ENCODE peak calls at places on chromosomes 3 and 15, in four cellular contexts. Q is IMR-90, U is neuronal stem cell, R is mesenchymal stem cell. X is an unnamed sample.

GRCh38 chr15:56781666-56782065 is 48.4 kb upstream of the ZNF280D start:
- DNase-seq in R (no peak), Q (no peak), U (no peak), X (no peak)

GRCh38 chr3:161070252-161070930 is 34.8 kb downstream of the B3GALNT1 start:
- DNase-seq in Q (no peak), R (no peak), U (no peak), X (no peak)

GRCh38 chr15:55993111-55993803 is at the start of gene NEDD4:
- DNase-seq in U (peak), R (peak), Q (peak), X (peak)

GRCh38 chr3:73086071-73086494 is 24.6 kb downstream of the EBLN2 start:
- DNase-seq in Q (peak), R (peak), U (peak), X (no peak)

GRCh38 chr3:71219744-71220638 is 363.5 kb downstream of the FOXP1 start:
- DNase-seq in Q (no peak), R (no peak), U (no peak), X (no peak)

GRCh38 chr3:150061288-150062018 is 90.8 kb upstream of the PFN2 start:
- DNase-seq in U (no peak), R (no peak), Q (no peak), X (no peak)

GRCh38 chr3:175208316-175208715 is 349.2 kb downstream of the NAALADL2 start:
- DNase-seq in Q (peak), U (no peak), R (peak), X (no peak)

GRCh38 chr15:29089731-29090616 is 179.6 kb downstream of the NSMCE3 start:
- DNase-seq in Q (peak), R (peak), U (no peak), X (no peak)

GRCh38 chr15:89442671-89443307 is 53.6 kb downstream of the RHCG start:
- DNase-seq in R (peak), U (peak), Q (peak), X (peak)

GRCh38 chr3:135084404-135084803 is 289.3 kb downstream of the EPHB1 start:
- DNase-seq in R (no peak), Q (no peak), U (no peak), X (no peak)

GRCh38 chr3:193812791-193813505 is 219.9 kb downstream of the OPA1 start:
- DNase-seq in Q (no peak), R (no peak), U (no peak), X (no peak)

GRCh38 chr3:193816028-193816395 is 223.0 kb downstream of the OPA1 start:
- DNase-seq in Q (no peak), R (no peak), U (no peak), X (no peak)

GRCh38 chr3:193813506-193813850 is 220.5 kb downstream of the OPA1 start:
- DNase-seq in R (no peak), Q (no peak), U (no peak), X (peak)

GRCh38 chr3:193815246-193816027 is 222.4 kb downstream of the OPA1 start:
- DNase-seq in U (no peak), Q (no peak), R (no peak), X (no peak)

DNA sequence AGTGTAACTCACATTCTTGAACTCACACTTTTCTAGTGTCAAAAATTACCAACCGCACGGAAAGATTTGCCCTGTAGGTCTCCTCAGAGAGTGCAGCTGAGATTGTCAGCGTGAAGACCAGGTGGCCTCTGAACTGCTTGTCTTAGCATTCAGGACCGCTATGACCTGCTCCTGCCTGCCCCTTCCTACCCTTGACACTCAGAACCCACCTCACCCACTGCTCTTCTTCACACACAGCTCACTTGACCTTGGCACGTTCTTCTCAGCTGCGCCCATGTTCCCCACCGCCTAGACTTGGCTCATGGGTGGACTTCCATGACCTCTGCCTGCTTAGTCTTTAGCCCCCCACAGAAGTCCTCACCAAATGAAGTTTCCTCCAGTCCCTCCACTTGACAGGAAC is 221.2 kb downstream of the OPA1 start:
- DNase-seq in R (no peak), U (no peak), Q (no peak), X (no peak)
- H4K91ac ChIP-seq in R (no peak), U (no peak), Q (no peak), X (no peak)

GRCh38 chr3:13286873-13287272 is 133.2 kb downstream of the NUP210 start:
- DNase-seq in U (no peak), R (no peak), Q (no peak), X (no peak)
- H3K4me3 ChIP-seq in U (no peak), R (no peak), Q (no peak), X (no peak)

GRCh38 chr15:25403771-25404170 is 35.1 kb downstream of the UBE3A start:
- DNase-seq in R (no peak), Q (no peak), U (no peak), X (no peak)

GRCh38 chr15:25397110-25397509 is 41.7 kb downstream of the UBE3A start:
- DNase-seq in R (no peak), U (no peak), Q (no peak), X (no peak)

GRCh38 chr15:25402342-25402741 is 36.5 kb downstream of the UBE3A start:
- DNase-seq in U (no peak), Q (no peak), R (no peak), X (no peak)

GRCh38 chr15:25406846-25407245 is 32.0 kb downstream of the UBE3A start:
- DNase-seq in R (no peak), U (no peak), Q (no peak), X (no peak)

GRCh38 chr15:25401511-25401910 is 37.3 kb downstream of the UBE3A start:
- DNase-seq in Q (peak), R (no peak), U (no peak), X (no peak)
- H2BK120ac ChIP-seq in Q (no peak), R (no peak), U (no peak), X (no peak)

DNA sequence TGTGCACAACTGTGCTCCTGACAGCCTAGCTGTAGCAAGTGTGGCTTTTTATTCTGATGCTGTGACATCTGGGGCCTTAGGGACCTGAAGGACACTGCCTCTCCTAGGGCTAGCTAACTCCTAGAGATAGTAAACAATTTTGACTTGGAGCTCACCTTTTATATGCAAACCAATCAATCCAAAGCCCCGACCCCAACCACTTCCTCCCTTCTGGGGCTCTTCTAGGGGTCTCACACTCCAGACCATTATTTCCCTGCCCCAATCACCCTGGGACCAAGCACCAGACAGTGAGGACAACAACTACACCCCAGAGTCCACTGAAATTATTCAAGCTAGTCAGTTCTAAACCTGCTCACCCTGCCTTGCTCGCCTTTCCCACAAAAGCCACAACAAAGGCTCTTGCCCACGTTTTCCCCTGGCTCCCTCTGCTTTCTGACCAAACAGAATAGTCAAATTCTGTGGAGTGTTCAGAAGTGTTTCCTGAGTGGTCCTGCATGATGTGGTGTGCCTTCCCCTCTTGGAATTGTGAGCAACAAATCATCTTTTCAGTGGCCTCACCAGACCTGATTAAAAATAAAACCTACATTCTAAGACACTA is 84.2 kb upstream of the WNT5A start:
- DNase-seq in Q (no peak), R (no peak), U (no peak), X (no peak)
- H4K91ac ChIP-seq in Q (peak), R (no peak), U (no peak), X (peak)